ENCODE peak calls at places on chromosomes 11 and 22, in four cellular contexts. One of them, this sample, is unnamed.

GRCh38 chr11:22778642-22779041 is 51.0 kb downstream of the SVIP start:
- DNase-seq in H1: no peak
- DNase-seq in GM12878: no peak
- DNase-seq in HepG2: peak; percentile 4
- DNase-seq in this sample: no peak

GRCh38 chr22:26671317-26672059 is 14.1 kb downstream of the MIAT start:
- DNase-seq in H1: no peak
- DNase-seq in GM12878: peak; percentile 73
- DNase-seq in HepG2: no peak
- DNase-seq in this sample: no peak

GRCh38 chr11:15720460-15720859 is 605.7 kb downstream of the INSC start:
- DNase-seq in H1: no peak
- DNase-seq in GM12878: no peak
- DNase-seq in HepG2: no peak
- DNase-seq in this sample: no peak

GRCh38 chr11:65290448-65291165 is 24.1 kb upstream of the CDC42EP2 start:
- DNase-seq in H1: no peak
- DNase-seq in GM12878: peak; percentile 69
- DNase-seq in HepG2: no peak
- DNase-seq in this sample: peak; percentile 34

GRCh38 chr11:26078217-26078821 is 253.6 kb upstream of the ANO3 start:
- DNase-seq in H1: no peak
- DNase-seq in GM12878: no peak
- DNase-seq in HepG2: no peak
- DNase-seq in this sample: no peak

GRCh38 chr11:108593214-108593909 is at the start of gene EXPH5:
- DNase-seq in H1: peak; percentile 94
- DNase-seq in GM12878: peak; percentile 82
- DNase-seq in HepG2: peak; percentile 83
- DNase-seq in this sample: peak; percentile 98

GRCh38 chr11:134036484-134037092 is 32.3 kb upstream of the JAM3 start:
- DNase-seq in H1: no peak
- DNase-seq in GM12878: no peak
- DNase-seq in HepG2: no peak
- DNase-seq in this sample: no peak

GRCh38 chr11:69588270-69588669 is 52.7 kb upstream of the CCND1 start:
- DNase-seq in H1: no peak
- DNase-seq in GM12878: no peak
- DNase-seq in HepG2: peak; percentile 28
- DNase-seq in this sample: no peak

GRCh38 chr22:22244337-22245250 is at the start of gene VPREB1:
- DNase-seq in H1: no peak
- DNase-seq in GM12878: no peak
- DNase-seq in HepG2: no peak
- DNase-seq in this sample: no peak

GRCh38 chr11:45412033-45412432 is 125.9 kb upstream of the SYT13 start:
- DNase-seq in H1: no peak
- DNase-seq in GM12878: no peak
- DNase-seq in HepG2: no peak
- DNase-seq in this sample: no peak

GRCh38 chr11:41498726-41499125 is 39.3 kb upstream of the LRRC4C start:
- DNase-seq in H1: no peak
- DNase-seq in GM12878: no peak
- DNase-seq in HepG2: no peak
- DNase-seq in this sample: no peak

GRCh38 chr11:64444838-64445441 is 86.0 kb downstream of the RPS6KA4 start:
- DNase-seq in H1: no peak
- DNase-seq in GM12878: no peak
- DNase-seq in HepG2: no peak
- DNase-seq in this sample: peak; percentile 56

GRCh38 chr11:6413791-6414231 is 5.1 kb downstream of the APBB1 start:
- DNase-seq in H1: no peak
- DNase-seq in GM12878: no peak
- DNase-seq in HepG2: no peak
- DNase-seq in this sample: no peak

GRCh38 chr11:122697636-122698167 is 42.2 kb downstream of the UBASH3B start:
- DNase-seq in H1: no peak
- DNase-seq in GM12878: no peak
- DNase-seq in HepG2: no peak
- DNase-seq in this sample: no peak

GRCh38 chr11:48088682-48089050 is 108.3 kb downstream of the PTPRJ start:
- DNase-seq in H1: no peak
- DNase-seq in GM12878: no peak
- DNase-seq in HepG2: no peak
- DNase-seq in this sample: no peak
- TF ChIP-seq CREB1 in H1: no peak
- TF ChIP-seq CREB1 in GM12878: no peak
- TF ChIP-seq CREB1 in HepG2: no peak
- TF ChIP-seq CREB1 in this sample: no peak

DNA sequence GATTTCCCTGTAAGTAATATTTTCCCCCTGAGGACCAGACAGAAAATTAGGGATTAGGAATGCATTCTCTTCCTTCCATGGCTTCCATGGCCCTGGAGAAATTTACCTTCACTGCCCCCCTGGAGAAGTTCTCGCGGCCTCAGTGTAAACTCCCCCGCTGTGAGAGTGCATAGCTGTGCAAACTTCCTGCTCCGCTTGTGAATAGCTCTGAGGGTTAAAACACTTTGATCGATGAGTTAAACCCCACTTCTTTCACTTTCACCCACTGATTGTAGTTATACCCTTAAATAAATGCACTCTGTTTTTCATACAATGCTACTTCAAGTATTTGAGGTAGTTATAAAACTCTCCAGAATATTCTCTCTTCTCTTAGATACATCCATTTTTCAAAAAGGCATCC is 190.8 kb downstream of the DSCAML1 start:
- DNase-seq in H1: no peak
- DNase-seq in GM12878: peak; percentile 62
- DNase-seq in HepG2: no peak
- DNase-seq in this sample: no peak
- TF ChIP-seq HDAC2 in H1: no peak
- TF ChIP-seq HDAC2 in GM12878: no peak
- TF ChIP-seq HDAC2 in HepG2: no peak
- TF ChIP-seq HDAC2 in this sample: no peak

GRCh38 chr11:119629834-119630624 is 99.0 kb downstream of the NECTIN1 start:
- DNase-seq in H1: no peak
- DNase-seq in GM12878: no peak
- DNase-seq in HepG2: no peak
- DNase-seq in this sample: no peak

GRCh38 chr11:119625206-119625988 is 103.6 kb downstream of the NECTIN1 start:
- DNase-seq in H1: no peak
- DNase-seq in GM12878: no peak
- DNase-seq in HepG2: no peak
- DNase-seq in this sample: no peak

GRCh38 chr11:119626197-119626909 is 102.6 kb downstream of the NECTIN1 start:
- DNase-seq in H1: no peak
- DNase-seq in GM12878: no peak
- DNase-seq in HepG2: peak; percentile 70
- DNase-seq in this sample: no peak

GRCh38 chr11:119626910-119627305 is 102.1 kb downstream of the NECTIN1 start:
- DNase-seq in H1: no peak
- DNase-seq in GM12878: no peak
- DNase-seq in HepG2: no peak
- DNase-seq in this sample: no peak

DNA sequence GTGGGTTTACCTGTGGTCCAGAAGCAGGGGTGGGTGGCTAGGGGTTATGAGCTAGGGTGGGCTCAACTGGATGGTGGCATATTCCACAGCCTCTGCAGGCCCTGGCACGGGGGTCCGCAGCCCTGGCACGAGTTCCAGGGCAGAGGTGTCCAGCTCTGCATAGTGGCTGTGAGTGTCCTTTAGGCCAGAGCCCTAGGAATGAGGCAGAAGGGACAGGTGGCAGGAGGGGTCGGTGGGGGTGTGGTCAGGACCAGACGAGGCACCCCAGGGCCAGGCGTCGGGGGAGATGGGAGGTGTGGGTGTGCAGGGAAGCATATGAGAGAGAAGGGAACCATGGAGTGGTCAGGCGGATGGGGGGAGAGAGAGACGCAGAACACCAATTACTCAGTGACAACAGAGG is 99.9 kb downstream of the NECTIN1 start:
- DNase-seq in H1: no peak
- DNase-seq in GM12878: no peak
- DNase-seq in HepG2: no peak
- DNase-seq in this sample: no peak
- TF ChIP-seq CREB1 in H1: no peak
- TF ChIP-seq CREB1 in GM12878: no peak
- TF ChIP-seq CREB1 in HepG2: no peak
- TF ChIP-seq CREB1 in this sample: no peak

DNA sequence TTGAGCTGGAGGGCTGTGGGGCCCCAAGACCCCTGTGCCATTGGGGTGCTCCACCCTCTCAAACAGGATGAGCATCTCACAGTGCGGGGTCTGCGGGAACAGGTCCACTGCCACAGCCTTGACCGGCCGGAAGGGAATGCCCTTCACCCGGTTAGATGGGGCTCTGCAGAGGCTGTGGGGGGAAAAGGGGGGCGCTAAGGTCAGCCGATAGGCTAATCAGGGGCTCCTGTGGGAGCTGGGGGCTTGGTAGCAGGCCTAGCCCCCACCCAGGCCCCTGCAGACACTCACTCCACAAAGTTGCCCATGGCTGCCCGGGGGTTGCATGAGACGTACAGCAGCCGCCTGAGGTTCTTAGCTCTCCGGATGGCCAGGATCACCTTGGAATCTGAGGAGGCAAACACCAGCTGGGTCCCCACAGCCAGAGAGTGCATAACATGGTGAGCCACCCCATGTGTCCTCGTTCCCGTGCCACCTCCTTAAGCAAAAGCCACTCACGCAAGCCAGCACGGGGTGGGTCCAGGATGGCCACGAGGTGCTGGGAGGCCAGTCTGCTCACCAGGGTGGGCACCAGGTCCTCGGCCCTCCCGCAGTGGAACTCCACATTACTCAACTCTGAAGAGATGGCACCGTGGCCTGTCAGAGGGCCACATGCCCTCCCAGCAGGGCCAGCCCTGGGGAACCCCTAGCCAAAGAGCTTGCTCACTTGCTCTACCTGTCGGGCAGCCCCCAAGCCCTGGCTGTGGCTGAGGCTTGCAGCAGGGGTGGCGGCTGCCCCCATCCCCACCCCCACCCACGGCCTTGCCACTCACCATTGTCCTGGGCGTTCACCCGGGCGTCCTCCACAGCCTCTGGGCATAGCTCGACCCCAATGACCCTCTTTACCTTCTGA is 3.0 kb upstream of the RANBP1 start:
- DNase-seq in H1: no peak
- DNase-seq in GM12878: no peak
- DNase-seq in HepG2: no peak
- DNase-seq in this sample: no peak
- TF ChIP-seq HDAC2 in H1: no peak
- TF ChIP-seq HDAC2 in GM12878: no peak
- TF ChIP-seq HDAC2 in HepG2: no peak
- TF ChIP-seq HDAC2 in this sample: no peak

GRCh38 chr11:575996-576756 is at the start of gene PHRF1:
- DNase-seq in H1: peak; percentile 75
- DNase-seq in GM12878: peak; percentile 66
- DNase-seq in HepG2: peak; percentile 88
- DNase-seq in this sample: peak; percentile 75

GRCh38 chr11:579830-580601 is 3.7 kb downstream of the PHRF1 start:
- DNase-seq in H1: no peak
- DNase-seq in GM12878: no peak
- DNase-seq in HepG2: peak; percentile 78
- DNase-seq in this sample: no peak

GRCh38 chr11:577611-577894 is 1.3 kb downstream of the PHRF1 start:
- DNase-seq in H1: no peak
- DNase-seq in GM12878: no peak
- DNase-seq in HepG2: no peak
- DNase-seq in this sample: no peak

GRCh38 chr11:576791-577610 is 731 bp downstream of the PHRF1 start:
- DNase-seq in H1: no peak
- DNase-seq in GM12878: no peak
- DNase-seq in HepG2: no peak
- DNase-seq in this sample: peak; percentile 49

DNA sequence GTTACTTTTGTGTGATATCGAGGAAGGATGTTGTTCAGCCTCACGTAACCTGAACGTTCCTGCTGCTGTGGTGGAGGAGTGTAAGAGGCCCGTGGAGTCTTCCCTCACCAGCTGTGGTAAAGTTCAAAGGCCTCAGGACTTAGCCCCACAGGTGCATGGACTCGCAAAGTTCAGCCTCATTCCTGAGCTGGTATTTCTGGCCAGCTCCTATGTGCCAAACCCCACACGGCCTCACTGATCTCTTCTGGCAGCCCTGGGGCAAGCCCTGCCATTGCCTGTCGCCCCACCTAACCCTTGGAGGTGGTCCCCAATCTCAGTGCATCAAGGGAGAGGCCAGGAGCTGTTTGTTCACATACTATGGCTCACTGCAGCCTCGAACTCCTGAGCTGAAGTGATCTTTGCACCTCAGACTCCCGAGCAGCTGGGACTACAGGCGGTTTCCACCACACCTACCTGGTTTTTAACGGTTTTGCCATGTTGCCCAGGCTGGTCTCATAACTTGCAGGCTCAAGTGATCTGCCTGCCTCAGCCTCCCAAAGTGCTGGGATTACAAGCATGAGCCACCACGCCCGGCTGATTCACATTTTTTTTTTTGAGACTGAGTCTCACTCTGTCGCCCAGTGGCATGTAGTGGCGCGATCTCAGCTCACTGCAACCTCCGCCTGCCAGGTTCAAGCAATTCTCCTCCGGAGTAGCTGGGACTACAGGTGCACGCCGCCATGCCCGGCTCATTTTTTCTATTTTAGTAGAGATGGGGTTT is 2.2 kb downstream of the PHRF1 start:
- DNase-seq in H1: no peak
- DNase-seq in GM12878: no peak
- DNase-seq in HepG2: no peak
- DNase-seq in this sample: no peak
- TF ChIP-seq CREB1 in H1: no peak
- TF ChIP-seq CREB1 in GM12878: no peak
- TF ChIP-seq CREB1 in HepG2: no peak
- TF ChIP-seq CREB1 in this sample: no peak

This sample was measured in K562.